ENCODE peak calls at places on chromosomes 1 and 21, in six cellular contexts. One of them, this sample, is unnamed.

GRCh38 chr1:152190589-152190988 is 31.6 kb upstream of the RPTN start:
- DNase-seq in OCI-LY7: no peak
- DNase-seq in GM23338: no peak
- DNase-seq in A549: no peak
- DNase-seq in PC-3: peak
- DNase-seq in mammary epithelial cell: peak
- DNase-seq in this sample: no peak

GRCh38 chr21:45069711-45070110 is 4.7 kb upstream of the ADARB1 start:
- DNase-seq in OCI-LY7: no peak
- DNase-seq in GM23338: no peak
- DNase-seq in A549: no peak
- DNase-seq in PC-3: no peak
- DNase-seq in mammary epithelial cell: no peak
- DNase-seq in this sample: no peak

GRCh38 chr21:43981151-43981870 is 30.8 kb upstream of the TRAPPC10 start:
- DNase-seq in OCI-LY7: no peak
- DNase-seq in GM23338: no peak
- DNase-seq in A549: no peak
- DNase-seq in PC-3: no peak
- DNase-seq in mammary epithelial cell: no peak
- DNase-seq in this sample: no peak

GRCh38 chr1:151590961-151591360 is 20.9 kb upstream of the SNX27 start:
- DNase-seq in OCI-LY7: no peak
- DNase-seq in GM23338: no peak
- DNase-seq in A549: no peak
- DNase-seq in PC-3: no peak
- DNase-seq in mammary epithelial cell: no peak
- DNase-seq in this sample: no peak

GRCh38 chr1:149844096-149844495 is 55.3 kb upstream of the BOLA1 start:
- DNase-seq in OCI-LY7: peak
- DNase-seq in GM23338: peak
- DNase-seq in A549: peak
- DNase-seq in PC-3: peak
- DNase-seq in mammary epithelial cell: peak
- DNase-seq in this sample: peak

GRCh38 chr1:164382384-164382783 is 176.6 kb upstream of the PBX1 start:
- DNase-seq in OCI-LY7: no peak
- DNase-seq in GM23338: no peak
- DNase-seq in A549: no peak
- DNase-seq in PC-3: no peak
- DNase-seq in mammary epithelial cell: no peak
- DNase-seq in this sample: no peak

GRCh38 chr1:204975568-204976235 is 67.3 kb upstream of the CNTN2 start:
- DNase-seq in OCI-LY7: peak
- DNase-seq in GM23338: peak
- DNase-seq in A549: peak
- DNase-seq in PC-3: peak
- DNase-seq in mammary epithelial cell: peak
- DNase-seq in this sample: peak

GRCh38 chr1:225746361-225747179 is 31.1 kb upstream of the SRP9 start:
- DNase-seq in OCI-LY7: no peak
- DNase-seq in GM23338: peak
- DNase-seq in A549: peak
- DNase-seq in PC-3: peak
- DNase-seq in mammary epithelial cell: peak
- DNase-seq in this sample: no peak

GRCh38 chr1:157429841-157430240 is 122.5 kb downstream of the FCRL5 start:
- DNase-seq in OCI-LY7: no peak
- DNase-seq in GM23338: no peak
- DNase-seq in A549: no peak
- DNase-seq in PC-3: no peak
- DNase-seq in mammary epithelial cell: no peak
- DNase-seq in this sample: no peak

DNA sequence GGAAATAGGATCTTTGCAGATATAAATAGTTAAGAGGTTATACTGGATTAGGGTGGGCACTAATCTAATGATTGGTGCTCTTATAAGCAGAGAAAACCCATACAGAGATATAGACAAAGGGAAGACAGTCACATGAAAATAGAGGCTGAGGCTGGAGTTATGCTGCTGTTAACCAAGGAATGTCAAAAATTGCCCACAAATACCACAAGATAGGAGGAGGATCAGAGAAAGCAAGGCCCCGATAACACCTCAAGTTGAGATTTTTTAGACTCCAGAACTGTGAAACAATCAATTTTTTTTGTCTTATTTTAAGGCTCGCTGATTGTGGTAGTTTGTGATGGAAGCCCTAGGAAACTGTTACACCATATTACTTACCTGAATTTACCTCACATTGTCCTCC is 513.2 kb downstream of the COL11A1 start:
- DNase-seq in OCI-LY7: no peak
- DNase-seq in GM23338: no peak
- DNase-seq in A549: no peak
- DNase-seq in PC-3: no peak
- DNase-seq in mammary epithelial cell: no peak
- DNase-seq in this sample: no peak
- H3K4me2 ChIP-seq in OCI-LY7: no peak
- H3K4me2 ChIP-seq in GM23338: no peak
- H3K4me2 ChIP-seq in A549: no peak
- H3K4me2 ChIP-seq in PC-3: no peak
- H3K4me2 ChIP-seq in mammary epithelial cell: no peak
- H3K4me2 ChIP-seq in this sample: no peak

GRCh38 chr1:168609133-168609715 is 32.8 kb downstream of the XCL1 start:
- DNase-seq in OCI-LY7: no peak
- DNase-seq in GM23338: peak
- DNase-seq in A549: no peak
- DNase-seq in PC-3: peak
- DNase-seq in mammary epithelial cell: no peak
- DNase-seq in this sample: no peak
- H3K4me3 ChIP-seq in OCI-LY7: no peak
- H3K4me3 ChIP-seq in GM23338: no peak
- H3K4me3 ChIP-seq in A549: no peak
- H3K4me3 ChIP-seq in PC-3: no peak
- H3K4me3 ChIP-seq in mammary epithelial cell: no peak
- H3K4me3 ChIP-seq in this sample: no peak

GRCh38 chr1:168082008-168082876 is 54.5 kb downstream of the GPR161 start:
- DNase-seq in OCI-LY7: peak
- DNase-seq in GM23338: peak
- DNase-seq in A549: peak
- DNase-seq in PC-3: peak
- DNase-seq in mammary epithelial cell: peak
- DNase-seq in this sample: peak

GRCh38 chr1:168085401-168085872 is 51.3 kb downstream of the GPR161 start:
- DNase-seq in OCI-LY7: no peak
- DNase-seq in GM23338: no peak
- DNase-seq in A549: no peak
- DNase-seq in PC-3: no peak
- DNase-seq in mammary epithelial cell: no peak
- DNase-seq in this sample: no peak

GRCh38 chr1:168083456-168084325 is 53.0 kb downstream of the GPR161 start:
- DNase-seq in OCI-LY7: no peak
- DNase-seq in GM23338: no peak
- DNase-seq in A549: no peak
- DNase-seq in PC-3: no peak
- DNase-seq in mammary epithelial cell: no peak
- DNase-seq in this sample: no peak

GRCh38 chr1:168086438-168086837 is 50.3 kb downstream of the GPR161 start:
- DNase-seq in OCI-LY7: no peak
- DNase-seq in GM23338: no peak
- DNase-seq in A549: no peak
- DNase-seq in PC-3: no peak
- DNase-seq in mammary epithelial cell: no peak
- DNase-seq in this sample: peak

DNA sequence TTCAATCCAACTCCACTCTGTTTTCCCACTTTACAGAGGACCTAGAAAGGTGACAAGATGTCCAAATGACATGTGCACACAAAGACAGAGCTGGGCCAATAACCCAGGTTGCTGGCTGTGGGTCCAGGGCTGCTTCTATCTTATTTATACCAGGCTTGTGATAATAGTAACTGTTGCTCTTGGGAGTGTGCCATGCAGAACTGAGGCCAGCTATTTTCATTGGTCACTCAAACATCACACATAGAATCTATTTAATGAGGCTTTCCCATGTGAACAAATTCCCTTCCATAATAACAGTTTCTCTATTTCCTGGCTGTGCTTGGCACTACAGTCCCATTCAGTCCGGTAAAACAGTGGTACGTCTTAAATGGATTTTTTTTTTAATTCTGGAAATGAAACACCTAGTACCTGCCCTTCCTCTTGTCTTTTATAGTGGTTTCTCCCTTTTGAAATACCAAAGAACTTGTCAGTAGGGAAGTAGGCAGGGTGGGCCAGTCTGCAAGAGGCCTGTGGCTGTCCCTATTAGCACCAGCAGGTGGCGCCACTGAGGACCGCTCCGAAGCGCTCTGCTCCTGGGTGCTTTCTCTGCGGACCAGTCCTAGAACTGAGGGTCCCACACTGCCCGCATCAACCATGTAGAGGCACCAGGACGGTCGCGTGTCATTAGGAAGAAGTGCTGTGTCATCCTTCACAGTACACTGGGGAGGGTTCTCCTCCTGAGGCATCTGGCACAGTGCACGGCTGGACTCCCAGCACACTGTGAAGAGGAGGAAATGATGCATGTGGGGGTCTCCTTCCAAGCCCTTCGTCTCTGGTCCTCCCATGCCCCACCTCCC is 52.1 kb downstream of the GPR161 start:
- DNase-seq in OCI-LY7: peak
- DNase-seq in GM23338: peak
- DNase-seq in A549: peak
- DNase-seq in PC-3: peak
- DNase-seq in mammary epithelial cell: no peak
- DNase-seq in this sample: peak
- H3K4me2 ChIP-seq in OCI-LY7: no peak
- H3K4me2 ChIP-seq in GM23338: no peak
- H3K4me2 ChIP-seq in A549: no peak
- H3K4me2 ChIP-seq in PC-3: no peak
- H3K4me2 ChIP-seq in mammary epithelial cell: no peak
- H3K4me2 ChIP-seq in this sample: no peak

GRCh38 chr1:111516008-111516535 is 12.6 kb upstream of the ADORA3 start:
- DNase-seq in OCI-LY7: peak
- DNase-seq in GM23338: peak
- DNase-seq in A549: no peak
- DNase-seq in PC-3: no peak
- DNase-seq in mammary epithelial cell: no peak
- DNase-seq in this sample: peak
- H3K4me3 ChIP-seq in OCI-LY7: peak
- H3K4me3 ChIP-seq in GM23338: peak
- H3K4me3 ChIP-seq in A549: no peak
- H3K4me3 ChIP-seq in PC-3: no peak
- H3K4me3 ChIP-seq in mammary epithelial cell: no peak
- H3K4me3 ChIP-seq in this sample: peak

GRCh38 chr1:2300004-2300771 is 72.1 kb downstream of the SKI start:
- DNase-seq in OCI-LY7: peak
- DNase-seq in GM23338: no peak
- DNase-seq in A549: no peak
- DNase-seq in PC-3: no peak
- DNase-seq in mammary epithelial cell: no peak
- DNase-seq in this sample: peak
- H3K4me2 ChIP-seq in OCI-LY7: peak
- H3K4me2 ChIP-seq in GM23338: no peak
- H3K4me2 ChIP-seq in A549: no peak
- H3K4me2 ChIP-seq in PC-3: no peak
- H3K4me2 ChIP-seq in mammary epithelial cell: peak
- H3K4me2 ChIP-seq in this sample: peak

GRCh38 chr1:12359734-12360133 is 129.9 kb downstream of the VPS13D start:
- DNase-seq in OCI-LY7: no peak
- DNase-seq in GM23338: no peak
- DNase-seq in A549: no peak
- DNase-seq in PC-3: no peak
- DNase-seq in mammary epithelial cell: peak
- DNase-seq in this sample: no peak
- H3K4me3 ChIP-seq in OCI-LY7: no peak
- H3K4me3 ChIP-seq in GM23338: no peak
- H3K4me3 ChIP-seq in A549: no peak
- H3K4me3 ChIP-seq in PC-3: no peak
- H3K4me3 ChIP-seq in mammary epithelial cell: no peak
- H3K4me3 ChIP-seq in this sample: no peak

This sample was measured in Karpas-422.